ENCODE peak calls at places on chromosome 15, in six cellular contexts. M is GM10248; H is neural crest cell; D is T1000; F is CD4-positive, alpha-beta memory T cell; P is NCI-H2029. A is an unnamed sample.

GRCh38 chr15:75348034-75348562 is 1.3 kb downstream of the NEIL1 start:
- DNase-seq in M (peak; percentile 40), H (no peak), D (no peak), F (no peak), P (no peak), A (no peak)

GRCh38 chr15:62622775-62623174 is 419.8 kb upstream of the TPM1 start:
- DNase-seq in M (no peak), H (no peak), D (no peak), F (no peak), P (no peak), A (no peak)

GRCh38 chr15:66907826-66908502 is 157.4 kb upstream of the SMAD3 start:
- DNase-seq in M (no peak), H (no peak), D (no peak), F (no peak), P (no peak), A (peak; percentile 21)

GRCh38 chr15:101162701-101163483 is 89.0 kb downstream of the CHSY1 start:
- DNase-seq in M (no peak), H (no peak), D (no peak), F (no peak), P (peak; percentile 45), A (no peak)

GRCh38 chr15:88725305-88726220 is 77.7 kb upstream of the ACAN start:
- DNase-seq in M (no peak), H (no peak), D (no peak), F (no peak), P (no peak), A (no peak)

GRCh38 chr15:45186771-45187577 is 792 bp downstream of the SHF start:
- DNase-seq in M (no peak), H (peak; percentile 36), D (no peak), F (no peak), P (no peak), A (peak; percentile 47)

GRCh38 chr15:82178061-82178460 is 84.5 kb downstream of the EFL1 start:
- DNase-seq in M (no peak), H (no peak), D (no peak), F (no peak), P (no peak), A (no peak)

GRCh38 chr15:71588746-71589145 is 221.6 kb upstream of the NR2E3 start:
- DNase-seq in M (no peak), H (no peak), D (no peak), F (no peak), P (no peak), A (no peak)

GRCh38 chr15:50227076-50227475 is 38.5 kb downstream of the HDC start:
- DNase-seq in M (no peak), H (no peak), D (no peak), F (no peak), P (no peak), A (no peak)

GRCh38 chr15:29089731-29090616 is 179.6 kb downstream of the NSMCE3 start:
- DNase-seq in M (no peak), H (no peak), D (no peak), F (peak; percentile 14), P (no peak), A (no peak)

GRCh38 chr15:60006203-60006782 is 2.2 kb downstream of the FOXB1 start:
- DNase-seq in M (peak; percentile 51), H (no peak), D (no peak), F (peak; percentile 68), P (peak; percentile 25), A (peak; percentile 90)

GRCh38 chr15:100301905-100302431 is 39.8 kb downstream of the ADAMTS17 start:
- DNase-seq in M (no peak), H (no peak), D (no peak), F (no peak), P (no peak), A (no peak)

GRCh38 chr15:101127503-101128076 is 124.3 kb downstream of the CHSY1 start:
- DNase-seq in M (peak; percentile 61), H (no peak), D (peak; percentile 73), F (peak; percentile 26), P (peak; percentile 11), A (no peak)

GRCh38 chr15:34802803-34803395 is 7.5 kb upstream of the ACTC1 start:
- DNase-seq in M (no peak), H (no peak), D (no peak), F (no peak), P (no peak), A (no peak)

GRCh38 chr15:91534235-91534634 is 319.3 kb upstream of the SLCO3A1 start:
- DNase-seq in M (no peak), H (no peak), D (no peak), F (no peak), P (no peak), A (no peak)

GRCh38 chr15:72229076-72229946 is 1.7 kb downstream of the PKM start:
- DNase-seq in M (no peak), H (no peak), D (no peak), F (peak; percentile 41), P (no peak), A (no peak)

GRCh38 chr15:27686376-27686775 is 412.7 kb downstream of the OCA2 start:
- DNase-seq in M (no peak), H (no peak), D (no peak), F (no peak), P (no peak), A (no peak)

GRCh38 chr15:25185791-25186190 is 231.0 kb downstream of the SNRPN start:
- DNase-seq in M (no peak), H (no peak), D (no peak), F (no peak), P (no peak), A (no peak)

GRCh38 chr15:88529021-88529630 is 17.4 kb downstream of the DET1 start:
- DNase-seq in M (no peak), H (no peak), D (no peak), F (no peak), P (no peak), A (no peak)

GRCh38 chr15:39888243-39888642 is 31.8 kb downstream of the GPR176 start:
- DNase-seq in M (no peak), H (no peak), D (no peak), F (no peak), P (no peak), A (no peak)

GRCh38 chr15:38612159-38612863 is 47.7 kb upstream of the RASGRP1 start:
- DNase-seq in M (no peak), H (no peak), D (no peak), F (no peak), P (no peak), A (no peak)

GRCh38 chr15:73352082-73352481 is 16.7 kb downstream of the HCN4 start:
- DNase-seq in M (no peak), H (no peak), D (no peak), F (no peak), P (no peak), A (no peak)

GRCh38 chr15:47374222-47374621 is 343.1 kb upstream of the SEMA6D start:
- DNase-seq in M (no peak), H (no peak), D (no peak), F (no peak), P (no peak), A (peak; percentile 46)

GRCh38 chr15:70149667-70150404 is 52.1 kb upstream of the TLE3 start:
- DNase-seq in M (no peak), H (no peak), D (no peak), F (no peak), P (no peak), A (no peak)

GRCh38 chr15:69626095-69627066 is 173.8 kb downstream of the RPLP1 start:
- DNase-seq in M (no peak), H (no peak), D (no peak), F (no peak), P (no peak), A (no peak)

GRCh38 chr15:28110416-28110975 is 11.4 kb upstream of the OCA2 start:
- DNase-seq in M (no peak), H (no peak), D (no peak), F (no peak), P (no peak), A (peak; percentile 21)